ENCODE peak calls at places on chromosomes 11 and 22, in six cellular contexts. M is retinal pigment epithelial cell, D is thoracic aorta, T is GM12864, W is A549, C is GM10248. A is an unnamed sample.

GRCh38 chr22:25482868-25483639 is 81.4 kb upstream of the GRK3 start:
- DNase-seq in M (no peak), D (no peak), W (no peak), T (no peak), C (no peak), A (no peak)

GRCh38 chr11:78110351-78110750 is 29.1 kb downstream of the ALG8 start:
- DNase-seq in M (no peak), T (no peak), D (no peak), C (no peak), W (no peak), A (no peak)

GRCh38 chr11:33779849-33780528 is 5.7 kb upstream of the FBXO3 start:
- DNase-seq in C (no peak), M (peak; percentile 42), D (no peak), W (no peak), T (no peak), A (no peak)

GRCh38 chr22:27292542-27293298 is 508.8 kb downstream of the MN1 start:
- DNase-seq in W (no peak), M (no peak), D (no peak), C (no peak), T (no peak), A (no peak)

GRCh38 chr11:1307998-1308744 is 1.3 kb downstream of the TOLLIP start:
- DNase-seq in W (no peak), D (no peak), T (no peak), M (no peak), C (no peak), A (no peak)

GRCh38 chr11:36211735-36212430 is 77.3 kb downstream of the COMMD9 start:
- DNase-seq in M (no peak), W (no peak), D (no peak), C (no peak), T (no peak), A (no peak)

GRCh38 chr11:92257536-92257935 is 32.9 kb downstream of the FAT3 start:
- DNase-seq in C (no peak), W (no peak), T (no peak), M (no peak), D (no peak), A (no peak)

GRCh38 chr11:122791411-122791810 is 46.9 kb upstream of the CRTAM start:
- DNase-seq in C (no peak), M (no peak), W (no peak), T (no peak), D (no peak), A (no peak)

GRCh38 chr11:129639300-129639699 is 176.3 kb upstream of the TMEM45B start:
- DNase-seq in T (no peak), W (peak; percentile 28), M (peak; percentile 94), D (no peak), C (no peak), A (no peak)

GRCh38 chr11:7525424-7525823 is 11.6 kb downstream of the PPFIBP2 start:
- DNase-seq in T (no peak), D (no peak), M (no peak), C (no peak), W (no peak), A (no peak)

GRCh38 chr11:1075341-1075911 is 752 bp downstream of the MUC2 start:
- DNase-seq in C (no peak), M (no peak), T (no peak), W (no peak), D (no peak), A (no peak)

GRCh38 chr11:11173316-11174025 is 179.6 kb downstream of the CSNK2A3 start:
- DNase-seq in W (no peak), D (no peak), T (no peak), C (no peak), M (no peak), A (no peak)

GRCh38 chr11:11263238-11264030 is 89.6 kb downstream of the CSNK2A3 start:
- DNase-seq in C (no peak), W (no peak), T (no peak), M (no peak), D (no peak), A (no peak)

GRCh38 chr11:128472128-128473110 is 114.9 kb downstream of the ETS1 start:
- DNase-seq in C (peak; percentile 64), T (peak; percentile 86), M (no peak), W (no peak), D (no peak), A (peak; percentile 56)

GRCh38 chr22:22359465-22359864 is 114.9 kb downstream of the VPREB1 start:
- DNase-seq in T (no peak), C (no peak), M (no peak), D (no peak), W (no peak), A (no peak)

GRCh38 chr11:8328231-8328794 is 64.6 kb upstream of the LMO1 start:
- DNase-seq in C (no peak), D (no peak), W (no peak), M (no peak), T (no peak), A (no peak)

GRCh38 chr11:130180491-130180890 is 20.9 kb downstream of the ST14 start:
- DNase-seq in C (peak; percentile 61), M (peak; percentile 15), D (no peak), W (no peak), T (no peak), A (no peak)

GRCh38 chr11:36088234-36088975 is 144.5 kb downstream of the LDLRAD3 start:
- DNase-seq in D (no peak), M (no peak), W (no peak), T (no peak), C (no peak), A (no peak)

GRCh38 chr11:61477734-61478148 is 30.8 kb upstream of the LRRC10B start:
- DNase-seq in C (peak; percentile 82), W (peak; percentile 63), M (no peak), T (no peak), D (no peak), A (peak; percentile 85)

GRCh38 chr22:37021710-37022482 is 2.4 kb downstream of the MPST start:
- DNase-seq in D (no peak), T (peak; percentile 34), M (no peak), C (peak; percentile 82), W (no peak), A (peak; percentile 85)

GRCh38 chr11:124886978-124887666 is 10.5 kb downstream of the ROBO4 start:
- DNase-seq in C (no peak), D (no peak), T (no peak), M (no peak), W (no peak), A (no peak)

GRCh38 chr11:74720596-74721478 is 10.4 kb downstream of the CHRDL2 start:
- DNase-seq in M (no peak), D (peak; percentile 40), W (no peak), T (no peak), C (no peak), A (no peak)

DNA sequence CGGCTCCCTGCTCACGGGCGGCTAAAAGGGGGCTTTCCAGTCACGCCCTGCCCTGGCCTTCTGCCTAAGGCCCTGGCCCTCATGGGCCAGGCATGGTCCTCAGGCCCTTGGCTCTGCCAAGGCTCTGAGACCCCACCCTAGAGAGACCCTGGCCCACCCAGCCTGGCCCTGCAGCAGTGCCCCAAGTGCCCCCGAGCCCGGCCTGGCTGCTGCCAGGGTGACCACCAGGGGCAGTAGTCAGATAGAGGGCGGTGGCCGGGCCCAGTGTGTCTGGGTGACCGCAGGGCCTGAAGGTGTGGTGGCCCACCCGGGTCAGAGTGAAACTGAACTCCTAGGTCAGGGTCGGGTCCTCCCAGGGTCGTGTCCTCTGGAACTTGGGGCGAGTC is 29.4 kb upstream of the CCDC188 start:
- DNase-seq in D (no peak), C (no peak), T (no peak), W (no peak), M (no peak), A (no peak)
- TF ChIP-seq CTCF in D (peak; percentile 13), C (no peak), T (peak; percentile 24), W (no peak), M (peak; percentile 52), A (no peak)

GRCh38 chr22:23513705-23514104 is 66.4 kb downstream of the IGLL1 start:
- DNase-seq in T (no peak), W (no peak), D (no peak), M (no peak), C (no peak), A (no peak)
- TF ChIP-seq CTCF in T (no peak), W (no peak), D (no peak), M (no peak), C (no peak), A (no peak)

DNA sequence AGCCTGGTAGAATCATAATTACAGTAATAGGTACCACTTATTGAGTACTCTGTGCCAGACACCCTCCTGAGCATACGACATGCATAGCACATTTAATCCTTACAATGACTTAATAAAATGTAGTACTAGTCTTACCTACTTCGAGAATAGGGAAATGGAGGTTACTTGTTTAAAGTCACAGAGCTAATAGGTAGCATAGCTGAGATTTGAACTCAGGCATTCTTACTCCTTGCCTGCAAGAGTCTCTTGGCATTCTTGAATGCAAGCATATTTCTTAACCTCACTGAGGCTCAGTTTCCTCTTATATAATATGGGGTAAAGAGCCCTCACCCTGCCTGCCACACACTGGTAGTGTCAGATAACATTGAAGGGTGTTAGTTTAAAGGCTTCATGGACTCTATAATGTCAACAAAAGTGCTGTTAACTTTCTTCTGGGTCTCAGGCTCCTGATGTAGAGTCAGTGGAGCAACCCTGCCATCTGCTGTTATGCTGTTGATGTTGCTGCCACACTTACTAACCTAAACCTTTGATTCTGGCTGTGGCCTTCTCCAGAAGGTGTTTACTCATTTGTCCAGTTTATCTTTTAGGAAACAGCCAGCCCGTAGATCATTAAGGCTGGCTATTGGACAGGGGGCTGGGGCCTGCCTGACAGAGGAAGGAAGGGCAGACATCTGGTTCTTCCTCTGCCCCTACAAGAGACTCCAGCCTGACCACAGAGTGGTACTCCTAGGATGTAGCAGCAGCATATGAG is 18.9 kb downstream of the LIMK2 start:
- DNase-seq in M (no peak), C (peak; percentile 51), T (no peak), W (no peak), D (no peak), A (peak; percentile 53)
- TF ChIP-seq CTCF in M (peak; percentile 82), C (peak; percentile 78), T (peak; percentile 72), W (peak; percentile 50), D (peak; percentile 63), A (peak; percentile 69)

GRCh38 chr11:12746593-12747097 is 72.4 kb downstream of the TEAD1 start:
- DNase-seq in M (peak; percentile 76), C (no peak), W (no peak), T (no peak), D (no peak), A (no peak)
- TF ChIP-seq CTCF in M (peak; percentile 14), C (no peak), W (no peak), T (no peak), D (no peak), A (no peak)

GRCh38 chr11:113664069-113664980 is 41.8 kb downstream of the TMPRSS5 start:
- DNase-seq in D (no peak), W (peak; percentile 13), T (no peak), C (no peak), M (peak; percentile 91), A (no peak)
- TF ChIP-seq CTCF in D (no peak), W (no peak), T (no peak), C (no peak), M (no peak), A (no peak)